ENCODE peak calls at places on chromosome 2, in nine cellular contexts. L is neural progenitor cell; O is activated T-cell treated with anti-CD3 and anti-CD28 coated beads for 48 hours; G is GM12891; A is GM18507; H is GM12864; D is GM23248; Q is CD8-positive, alpha-beta T cell; S is GM13976. I is an unnamed sample.

GRCh38 chr2:66553370-66553769 is 118.4 kb downstream of the MEIS1 start:
- DNase-seq in L (no peak), O (no peak), G (no peak), A (no peak), H (no peak), D (no peak), Q (no peak), S (no peak), I (no peak)

GRCh38 chr2:196088209-196088608 is 19.6 kb upstream of the DNAH7 start:
- DNase-seq in L (no peak), O (no peak), G (no peak), A (no peak), H (no peak), D (peak; percentile 37), Q (no peak), S (no peak), I (no peak)

GRCh38 chr2:73110622-73111299 is 2.0 kb downstream of the RAB11FIP5 start:
- DNase-seq in L (no peak), O (no peak), G (no peak), A (no peak), H (no peak), D (peak; percentile 81), Q (no peak), S (no peak), I (no peak)

GRCh38 chr2:70403267-70404053 is 101.6 kb upstream of the FAM136A start:
- DNase-seq in L (no peak), O (no peak), G (no peak), A (no peak), H (no peak), D (no peak), Q (no peak), S (no peak), I (no peak)

GRCh38 chr2:129885735-129886134 is 93.7 kb upstream of the RAB6C start:
- DNase-seq in L (peak; percentile 39), O (no peak), G (no peak), A (no peak), H (no peak), D (no peak), Q (no peak), S (no peak), I (no peak)

GRCh38 chr2:119338826-119339561 is 27.6 kb downstream of the C2orf76 start:
- DNase-seq in L (no peak), O (no peak), G (peak; percentile 53), A (peak; percentile 40), H (peak; percentile 56), D (no peak), Q (peak; percentile 43), S (peak; percentile 72), I (peak; percentile 8)

GRCh38 chr2:132581917-132582316 is 88.1 kb downstream of the LYPD1 start:
- DNase-seq in L (no peak), O (no peak), G (no peak), A (no peak), H (no peak), D (no peak), Q (no peak), S (no peak), I (no peak)

GRCh38 chr2:174786066-174786725 is 21.9 kb upstream of the CHRNA1 start:
- DNase-seq in L (no peak), O (no peak), G (no peak), A (no peak), H (no peak), D (peak; percentile 89), Q (no peak), S (no peak), I (no peak)

GRCh38 chr2:217248312-217248935 is 388.6 kb upstream of the TNP1 start:
- DNase-seq in L (no peak), O (no peak), G (peak; percentile 11), A (peak; percentile 20), H (peak; percentile 27), D (no peak), Q (no peak), S (peak; percentile 55), I (no peak)

GRCh38 chr2:64989982-64990614 is 899 bp downstream of the SLC1A4 start:
- DNase-seq in L (peak; percentile 28), O (no peak), G (no peak), A (no peak), H (no peak), D (peak; percentile 72), Q (peak; percentile 7), S (peak; percentile 45), I (no peak)

GRCh38 chr2:120543899-120544298 is 191.8 kb upstream of the GLI2 start:
- DNase-seq in L (no peak), O (no peak), G (no peak), A (no peak), H (no peak), D (no peak), Q (no peak), S (no peak), I (no peak)

GRCh38 chr2:203743441-203743932 is 37.0 kb downstream of the CD28 start:
- DNase-seq in L (no peak), O (no peak), G (no peak), A (no peak), H (no peak), D (peak; percentile 79), Q (no peak), S (no peak), I (no peak)

GRCh38 chr2:156331572-156332451 is 709 bp downstream of the NR4A2 start:
- DNase-seq in L (peak; percentile 55), O (no peak), G (no peak), A (no peak), H (no peak), D (peak; percentile 93), Q (peak; percentile 36), S (peak; percentile 35), I (no peak)

GRCh38 chr2:229713371-229714079 is 830 bp downstream of the DNER start:
- DNase-seq in L (peak; percentile 78), O (peak; percentile 15), G (no peak), A (no peak), H (no peak), D (peak; percentile 12), Q (no peak), S (peak; percentile 42), I (peak; percentile 8)

GRCh38 chr2:24837996-24838513 is 44.8 kb downstream of the CENPO start:
- DNase-seq in L (no peak), O (no peak), G (no peak), A (no peak), H (no peak), D (no peak), Q (no peak), S (no peak), I (no peak)

GRCh38 chr2:154375625-154376020 is 322.9 kb upstream of the KCNJ3 start:
- DNase-seq in L (peak; percentile 70), O (no peak), G (no peak), A (no peak), H (no peak), D (peak; percentile 72), Q (no peak), S (no peak), I (no peak)

GRCh38 chr2:207123776-207124391 is 41.9 kb downstream of the KLF7 start:
- DNase-seq in L (no peak), O (no peak), G (no peak), A (no peak), H (no peak), D (no peak), Q (no peak), S (no peak), I (no peak)

GRCh38 chr2:16338026-16338425 is 327.6 kb downstream of the CYRIA start:
- DNase-seq in L (no peak), O (no peak), G (no peak), A (no peak), H (no peak), D (no peak), Q (no peak), S (no peak), I (no peak)

GRCh38 chr2:102025583-102026267 is 34.0 kb downstream of the IL1R2 start:
- DNase-seq in L (no peak), O (no peak), G (no peak), A (no peak), H (no peak), D (no peak), Q (no peak), S (peak; percentile 42), I (no peak)

GRCh38 chr2:207160115-207160514 is 5.6 kb downstream of the KLF7 start:
- DNase-seq in L (peak; percentile 68), O (no peak), G (no peak), A (no peak), H (no peak), D (peak; percentile 47), Q (no peak), S (no peak), I (no peak)

GRCh38 chr2:47272031-47272864 is 117.1 kb upstream of the STPG4 start:
- DNase-seq in L (peak; percentile 71), O (peak; percentile 57), G (peak; percentile 90), A (peak; percentile 73), H (no peak), D (peak; percentile 76), Q (peak; percentile 65), S (peak; percentile 93), I (peak; percentile 16)

GRCh38 chr2:15561574-15562344 is 625 bp upstream of the NBAS start:
- DNase-seq in L (peak; percentile 47), O (peak; percentile 18), G (no peak), A (no peak), H (no peak), D (peak; percentile 70), Q (peak; percentile 27), S (peak; percentile 30), I (no peak)

GRCh38 chr2:231786917-231787292 is 660 bp downstream of the COPS7B start:
- DNase-seq in L (no peak), O (no peak), G (no peak), A (no peak), H (no peak), D (peak; percentile 14), Q (no peak), S (no peak), I (no peak)

GRCh38 chr2:237858294-237859081 is 935 bp upstream of the RAMP1 start:
- DNase-seq in L (peak; percentile 86), O (peak; percentile 31), G (no peak), A (peak; percentile 48), H (peak; percentile 22), D (peak; percentile 90), Q (no peak), S (peak; percentile 86), I (peak; percentile 53)

GRCh38 chr2:77391119-77391518 is 131.1 kb downstream of the LRRTM4 start:
- DNase-seq in L (no peak), O (no peak), G (no peak), A (no peak), H (no peak), D (no peak), Q (no peak), S (no peak), I (no peak)